ENCODE peak calls at places on chromosomes 7 and 10, in four cellular contexts. One of them, this sample, is unnamed.

GRCh38 chr7:40827217-40828085 is 692.6 kb downstream of the SUGCT start:
- DNase-seq in NT2/D1: peak; percentile 22
- DNase-seq in psoas muscle: peak; percentile 23
- DNase-seq in MM.1S: no peak
- DNase-seq in this sample: peak; percentile 75

GRCh38 chr10:49441488-49442476 is 45.9 kb upstream of the DRGX start:
- DNase-seq in NT2/D1: no peak
- DNase-seq in psoas muscle: no peak
- DNase-seq in MM.1S: no peak
- DNase-seq in this sample: no peak

GRCh38 chr7:495761-496321 is 23.8 kb downstream of the PDGFA start:
- DNase-seq in NT2/D1: no peak
- DNase-seq in psoas muscle: peak; percentile 9
- DNase-seq in MM.1S: no peak
- DNase-seq in this sample: no peak

GRCh38 chr10:92064506-92064905 is 140.9 kb downstream of the BTAF1 start:
- DNase-seq in NT2/D1: no peak
- DNase-seq in psoas muscle: no peak
- DNase-seq in MM.1S: no peak
- DNase-seq in this sample: no peak

GRCh38 chr7:140653319-140654108 is 12.9 kb upstream of the DENND2A start:
- DNase-seq in NT2/D1: peak; percentile 79
- DNase-seq in psoas muscle: peak; percentile 42
- DNase-seq in MM.1S: peak; percentile 59
- DNase-seq in this sample: peak; percentile 46

GRCh38 chr10:18205098-18205834 is 65.0 kb downstream of the CACNB2 start:
- DNase-seq in NT2/D1: no peak
- DNase-seq in psoas muscle: no peak
- DNase-seq in MM.1S: no peak
- DNase-seq in this sample: no peak

GRCh38 chr7:133079296-133079695 is 2.6 kb downstream of the CHCHD3 start:
- DNase-seq in NT2/D1: no peak
- DNase-seq in psoas muscle: no peak
- DNase-seq in MM.1S: no peak
- DNase-seq in this sample: no peak

GRCh38 chr7:2936301-2936700 is 92.2 kb upstream of the GNA12 start:
- DNase-seq in NT2/D1: no peak
- DNase-seq in psoas muscle: no peak
- DNase-seq in MM.1S: no peak
- DNase-seq in this sample: no peak

GRCh38 chr7:96331233-96331632 is 9.3 kb upstream of the SLC25A13 start:
- DNase-seq in NT2/D1: no peak
- DNase-seq in psoas muscle: no peak
- DNase-seq in MM.1S: no peak
- DNase-seq in this sample: no peak

GRCh38 chr7:64686493-64687184 is 20.7 kb downstream of the ZNF107 start:
- DNase-seq in NT2/D1: no peak
- DNase-seq in psoas muscle: no peak
- DNase-seq in MM.1S: no peak
- DNase-seq in this sample: peak; percentile 40

GRCh38 chr7:64687249-64687648 is 21.3 kb downstream of the ZNF107 start:
- DNase-seq in NT2/D1: no peak
- DNase-seq in psoas muscle: no peak
- DNase-seq in MM.1S: no peak
- DNase-seq in this sample: no peak

GRCh38 chr7:64685741-64686140 is 19.8 kb downstream of the ZNF107 start:
- DNase-seq in NT2/D1: no peak
- DNase-seq in psoas muscle: no peak
- DNase-seq in MM.1S: no peak
- DNase-seq in this sample: no peak

GRCh38 chr7:64685091-64685490 is 19.2 kb downstream of the ZNF107 start:
- DNase-seq in NT2/D1: no peak
- DNase-seq in psoas muscle: no peak
- DNase-seq in MM.1S: no peak
- DNase-seq in this sample: no peak
- H3K4me3 ChIP-seq in NT2/D1: no peak overlapping the region
- H3K4me3 ChIP-seq in psoas muscle: no peak overlapping the region
- H3K4me3 ChIP-seq in MM.1S: no peak overlapping the region
- H3K4me3 ChIP-seq in this sample: no peak overlapping the region

GRCh38 chr10:32960022-32960421 is 2.0 kb upstream of the ITGB1 start:
- DNase-seq in NT2/D1: no peak
- DNase-seq in psoas muscle: no peak
- DNase-seq in MM.1S: no peak
- DNase-seq in this sample: no peak
- H3K4me1 ChIP-seq in NT2/D1: no peaks in the 10 kb centered on the region
- H3K4me1 ChIP-seq in psoas muscle: peaks cover 51% of the 10 kb centered on the region
- H3K4me1 ChIP-seq in MM.1S: peaks cover 6% of the 10 kb centered on the region
- H3K4me1 ChIP-seq in this sample: peaks cover 28% of the 10 kb centered on the region

GRCh38 chr10:110651044-110651958 is 7.2 kb downstream of the RBM20 start:
- DNase-seq in NT2/D1: no peak
- DNase-seq in psoas muscle: peak; percentile 47
- DNase-seq in MM.1S: no peak
- DNase-seq in this sample: no peak

GRCh38 chr10:110648743-110649651 is 4.9 kb downstream of the RBM20 start:
- DNase-seq in NT2/D1: no peak
- DNase-seq in psoas muscle: no peak
- DNase-seq in MM.1S: no peak
- DNase-seq in this sample: no peak

GRCh38 chr10:110649652-110650264 is 5.6 kb downstream of the RBM20 start:
- DNase-seq in NT2/D1: no peak
- DNase-seq in psoas muscle: no peak
- DNase-seq in MM.1S: no peak
- DNase-seq in this sample: no peak

GRCh38 chr10:110652475-110653118 is 8.5 kb downstream of the RBM20 start:
- DNase-seq in NT2/D1: no peak
- DNase-seq in psoas muscle: no peak
- DNase-seq in MM.1S: no peak
- DNase-seq in this sample: no peak

DNA sequence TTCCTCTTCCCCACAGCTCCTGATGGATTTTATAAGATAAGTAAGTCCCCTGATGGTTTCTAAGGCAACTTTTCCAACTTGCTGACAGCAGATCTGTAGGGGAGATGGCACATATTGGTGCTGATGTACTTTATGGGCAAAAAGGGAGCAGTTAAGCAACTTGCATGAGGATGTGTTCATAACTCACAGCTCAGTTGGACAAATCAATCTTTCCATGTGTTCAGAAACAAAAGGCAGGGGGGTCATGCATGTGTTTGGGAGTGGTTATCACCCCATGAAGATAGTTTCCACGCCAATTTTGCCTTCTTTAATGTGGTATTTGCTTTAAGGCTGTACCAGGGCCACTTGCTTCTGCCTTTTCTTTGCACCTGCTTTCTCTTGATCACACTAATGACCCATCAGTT is 6.1 kb downstream of the RBM20 start:
- DNase-seq in NT2/D1: no peak
- DNase-seq in psoas muscle: no peak
- DNase-seq in MM.1S: no peak
- DNase-seq in this sample: no peak
- H3K4me3 ChIP-seq in NT2/D1: no peak overlapping the region
- H3K4me3 ChIP-seq in psoas muscle: no peak overlapping the region
- H3K4me3 ChIP-seq in MM.1S: no peak overlapping the region
- H3K4me3 ChIP-seq in this sample: no peak overlapping the region

GRCh38 chr10:1059902-1060301 is 3.7 kb downstream of the WDR37 start:
- DNase-seq in NT2/D1: no peak
- DNase-seq in psoas muscle: no peak
- DNase-seq in MM.1S: no peak
- DNase-seq in this sample: no peak

GRCh38 chr10:1058017-1058416 is 1.8 kb downstream of the WDR37 start:
- DNase-seq in NT2/D1: no peak
- DNase-seq in psoas muscle: no peak
- DNase-seq in MM.1S: no peak
- DNase-seq in this sample: no peak

GRCh38 chr10:1056326-1057105 is at the start of gene WDR37:
- DNase-seq in NT2/D1: peak; percentile 68
- DNase-seq in psoas muscle: peak; percentile 91
- DNase-seq in MM.1S: peak; percentile 77
- DNase-seq in this sample: peak; percentile 85

GRCh38 chr10:1054684-1055083 is 1.5 kb upstream of the WDR37 start:
- DNase-seq in NT2/D1: no peak
- DNase-seq in psoas muscle: no peak
- DNase-seq in MM.1S: no peak
- DNase-seq in this sample: no peak

GRCh38 chr10:1057106-1057657 is 997 bp downstream of the WDR37 start:
- DNase-seq in NT2/D1: no peak
- DNase-seq in psoas muscle: no peak
- DNase-seq in MM.1S: no peak
- DNase-seq in this sample: no peak
- H3K4me1 ChIP-seq in NT2/D1: no peaks in the 10 kb centered on the region
- H3K4me1 ChIP-seq in psoas muscle: peaks cover 52% of the 10 kb centered on the region
- H3K4me1 ChIP-seq in MM.1S: peaks cover 23% of the 10 kb centered on the region
- H3K4me1 ChIP-seq in this sample: peaks cover 25% of the 10 kb centered on the region

GRCh38 chr10:3782456-3783312 is 2.3 kb downstream of the KLF6 start:
- DNase-seq in NT2/D1: no peak
- DNase-seq in psoas muscle: peak; percentile 65
- DNase-seq in MM.1S: peak; percentile 71
- DNase-seq in this sample: peak; percentile 57

GRCh38 chr10:3780766-3781457 is 4.1 kb downstream of the KLF6 start:
- DNase-seq in NT2/D1: no peak
- DNase-seq in psoas muscle: no peak
- DNase-seq in MM.1S: no peak
- DNase-seq in this sample: no peak

GRCh38 chr10:3781458-3782098 is 3.4 kb downstream of the KLF6 start:
- DNase-seq in NT2/D1: no peak
- DNase-seq in psoas muscle: peak; percentile 68
- DNase-seq in MM.1S: no peak
- DNase-seq in this sample: no peak

GRCh38 chr10:3783313-3783689 is 1.7 kb downstream of the KLF6 start:
- DNase-seq in NT2/D1: no peak
- DNase-seq in psoas muscle: peak; percentile 65
- DNase-seq in MM.1S: peak; percentile 90
- DNase-seq in this sample: peak; percentile 69

GRCh38 chr10:3782099-3782455 is 2.9 kb downstream of the KLF6 start:
- DNase-seq in NT2/D1: no peak
- DNase-seq in psoas muscle: no peak
- DNase-seq in MM.1S: no peak
- DNase-seq in this sample: peak; percentile 15
- H3K4me3 ChIP-seq in NT2/D1: peak overlapping the region; percentile 81
- H3K4me3 ChIP-seq in psoas muscle: peak overlapping the region; percentile 95
- H3K4me3 ChIP-seq in MM.1S: peak overlapping the region; percentile 85
- H3K4me3 ChIP-seq in this sample: peak overlapping the region; percentile 96

GRCh38 chr7:155737590-155737989 is 74.7 kb downstream of the SHH start:
- DNase-seq in NT2/D1: no peak
- DNase-seq in psoas muscle: no peak
- DNase-seq in MM.1S: no peak
- DNase-seq in this sample: no peak
- H3K4me1 ChIP-seq in NT2/D1: no peaks in the 10 kb centered on the region
- H3K4me1 ChIP-seq in psoas muscle: peaks cover 6% of the 10 kb centered on the region
- H3K4me1 ChIP-seq in MM.1S: peaks cover 24% of the 10 kb centered on the region
- H3K4me1 ChIP-seq in this sample: peaks cover 7% of the 10 kb centered on the region

DNA sequence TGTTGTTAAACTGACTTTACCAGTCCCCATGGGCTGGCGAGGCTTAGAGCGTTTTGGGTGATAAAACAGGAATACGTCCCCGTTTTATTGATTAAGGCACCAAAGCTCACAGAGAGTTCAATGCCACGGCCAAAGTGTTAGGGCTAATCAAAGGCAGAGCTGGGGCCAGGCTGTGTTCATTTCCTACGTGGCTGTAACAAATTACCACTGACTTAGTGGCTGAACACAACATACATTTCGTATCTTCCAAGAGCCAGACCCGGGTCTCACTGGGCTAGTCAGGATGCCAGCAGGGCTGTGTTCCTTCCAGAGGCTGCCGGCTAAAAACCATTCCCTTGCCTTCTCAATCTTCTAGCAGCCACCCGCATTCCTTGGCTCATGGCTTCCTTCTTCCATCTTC is 94.4 kb upstream of the HABP2 start:
- DNase-seq in NT2/D1: no peak
- DNase-seq in psoas muscle: no peak
- DNase-seq in MM.1S: no peak
- DNase-seq in this sample: no peak
- H3K4me3 ChIP-seq in NT2/D1: no peak overlapping the region
- H3K4me3 ChIP-seq in psoas muscle: no peak overlapping the region
- H3K4me3 ChIP-seq in MM.1S: no peak overlapping the region
- H3K4me3 ChIP-seq in this sample: no peak overlapping the region

DNA sequence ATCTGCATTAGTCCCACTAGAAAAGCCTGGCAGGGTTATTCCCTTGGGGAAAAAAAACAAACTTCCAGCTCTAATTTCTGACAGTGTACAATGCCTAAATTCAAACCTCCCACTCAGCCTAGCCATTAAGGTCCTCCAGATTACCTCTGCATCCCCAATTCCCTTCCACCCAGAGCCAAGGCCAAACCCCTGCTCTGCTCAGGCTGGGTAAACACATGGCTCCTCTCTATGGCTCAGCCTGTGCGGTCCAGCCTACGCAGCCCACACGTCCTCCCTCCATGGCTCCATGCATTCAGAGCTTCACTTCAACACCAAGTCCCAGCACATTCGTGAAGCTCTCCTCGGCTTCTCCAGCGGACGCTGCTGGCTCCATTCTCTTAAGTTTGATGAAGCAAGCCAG is 5.2 kb downstream of the DLG5 start:
- DNase-seq in NT2/D1: no peak
- DNase-seq in psoas muscle: no peak
- DNase-seq in MM.1S: no peak
- DNase-seq in this sample: no peak
- H3K4me1 ChIP-seq in NT2/D1: peaks cover 2% of the 10 kb centered on the region
- H3K4me1 ChIP-seq in psoas muscle: peaks cover 23% of the 10 kb centered on the region
- H3K4me1 ChIP-seq in MM.1S: peaks cover 9% of the 10 kb centered on the region
- H3K4me1 ChIP-seq in this sample: peaks cover 26% of the 10 kb centered on the region

DNA sequence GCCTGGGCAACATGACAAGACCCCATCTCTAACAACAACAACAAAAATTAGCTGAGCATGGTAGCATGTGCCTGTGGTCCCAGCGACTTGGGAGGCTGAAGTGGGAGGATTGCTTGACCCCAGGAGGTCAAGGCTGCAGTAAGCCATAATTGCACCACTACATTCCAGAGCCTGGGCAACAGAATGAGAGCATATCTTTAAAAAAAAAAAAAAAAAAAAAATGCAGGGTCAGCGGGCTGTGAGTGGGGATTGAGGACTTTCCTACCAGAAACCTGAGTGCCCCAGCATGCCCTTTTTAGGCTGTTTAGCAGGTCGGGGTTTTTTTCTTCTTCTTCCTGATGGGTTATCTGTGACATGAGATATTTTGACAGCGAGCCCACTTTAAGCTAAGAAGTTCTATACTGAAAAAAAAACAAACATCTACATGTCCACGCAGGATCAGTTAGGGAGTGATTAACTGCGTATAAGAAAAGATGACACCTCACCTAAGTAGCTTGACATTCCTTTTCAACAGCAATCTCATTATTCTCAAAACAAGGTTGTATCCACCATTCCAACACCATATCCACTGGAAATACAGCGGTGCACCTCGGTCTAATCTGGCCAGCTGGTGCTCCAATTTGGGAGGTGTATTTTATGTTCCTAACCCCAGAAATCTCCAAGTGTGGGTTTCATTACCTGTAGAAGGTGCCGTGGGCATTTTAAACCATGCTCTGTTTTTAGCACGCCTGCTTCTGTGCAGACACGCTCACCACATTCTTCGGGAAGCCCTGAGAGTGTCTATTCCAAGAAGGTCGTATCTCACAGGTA is 13.8 kb upstream of the RFC2 start:
- DNase-seq in NT2/D1: no peak
- DNase-seq in psoas muscle: no peak
- DNase-seq in MM.1S: no peak
- DNase-seq in this sample: no peak
- H3K4me3 ChIP-seq in NT2/D1: no peak overlapping the region
- H3K4me3 ChIP-seq in psoas muscle: no peak overlapping the region
- H3K4me3 ChIP-seq in MM.1S: no peak overlapping the region
- H3K4me3 ChIP-seq in this sample: no peak overlapping the region

GRCh38 chr7:30841025-30841735 is 70.0 kb downstream of the MINDY4 start:
- DNase-seq in NT2/D1: no peak
- DNase-seq in psoas muscle: no peak
- DNase-seq in MM.1S: no peak
- DNase-seq in this sample: no peak
- H3K4me1 ChIP-seq in NT2/D1: peaks cover 6% of the 10 kb centered on the region
- H3K4me1 ChIP-seq in psoas muscle: no peaks in the 10 kb centered on the region
- H3K4me1 ChIP-seq in MM.1S: no peaks in the 10 kb centered on the region
- H3K4me1 ChIP-seq in this sample: peaks cover 53% of the 10 kb centered on the region

This sample was measured in thyroid gland.